ENCODE peak calls at places on chromosomes 2 and 18, in ten cellular contexts. B is choroid plexus epithelial cell; C is ovary; G is SK-N-SH; A is CD4-positive, alpha-beta T cell; U is GM12865; N is AG10803; Y is mesothelial cell of epicardium; X is RWPE1; J is spleen. D is an unnamed sample.

GRCh38 chr2:196437626-196438025 is 201.9 kb upstream of the CCDC150 start:
- DNase-seq in B (no peak), C (no peak), G (no peak), A (no peak), U (no peak), N (no peak), Y (no peak), X (no peak), J (no peak), D (no peak)

GRCh38 chr2:227464851-227465250 is 7.1 kb upstream of the AGFG1 start:
- DNase-seq in B (no peak), C (no peak), G (no peak), A (no peak), U (no peak), N (no peak), Y (no peak), X (no peak), J (no peak), D (no peak)

GRCh38 chr2:55585451-55586079 is 31.9 kb downstream of the PPP4R3B start:
- DNase-seq in B (peak; percentile 79), C (no peak), G (no peak), A (no peak), U (no peak), N (peak; percentile 76), Y (no peak), X (peak; percentile 20), J (no peak), D (no peak)

GRCh38 chr18:58955738-58956137 is 91.1 kb downstream of the ZNF532 start:
- DNase-seq in B (no peak), C (no peak), G (no peak), A (no peak), U (no peak), N (peak; percentile 71), Y (no peak), X (no peak), J (no peak), D (no peak)

GRCh38 chr2:224971214-224971613 is 71.1 kb downstream of the DOCK10 start:
- DNase-seq in B (no peak), C (no peak), G (no peak), A (no peak), U (peak; percentile 60), N (no peak), Y (no peak), X (peak; percentile 47), J (no peak), D (no peak)

GRCh38 chr18:11570073-11570588 is 39.3 kb upstream of the SLC35G4 start:
- DNase-seq in B (no peak), C (no peak), G (no peak), A (no peak), U (no peak), N (no peak), Y (no peak), X (no peak), J (no peak), D (no peak)

GRCh38 chr2:205405194-205405593 is 277.1 kb upstream of the NRP2 start:
- DNase-seq in B (peak; percentile 38), C (no peak), G (no peak), A (no peak), U (no peak), N (no peak), Y (no peak), X (no peak), J (no peak), D (no peak)

GRCh38 chr2:201618744-201619654 is 24.3 kb downstream of the TMEM237 start:
- DNase-seq in B (peak; percentile 90), C (peak; percentile 82), G (peak; percentile 48), A (no peak), U (no peak), N (peak; percentile 71), Y (no peak), X (peak; percentile 67), J (peak; percentile 81), D (no peak)

GRCh38 chr2:26606847-26607190 is 34.3 kb downstream of the CIB4 start:
- DNase-seq in B (no peak), C (no peak), G (no peak), A (no peak), U (no peak), N (no peak), Y (no peak), X (peak; percentile 75), J (no peak), D (peak; percentile 7)

GRCh38 chr2:152573168-152573567 is 144.1 kb downstream of the PRPF40A start:
- DNase-seq in B (peak; percentile 94), C (no peak), G (peak; percentile 12), A (no peak), U (peak; percentile 77), N (peak; percentile 82), Y (no peak), X (peak; percentile 57), J (no peak), D (peak; percentile 24)

GRCh38 chr2:128374001-128374710 is 55.5 kb upstream of the HS6ST1 start:
- DNase-seq in B (peak; percentile 91), C (no peak), G (no peak), A (no peak), U (no peak), N (peak; percentile 94), Y (no peak), X (peak; percentile 29), J (peak; percentile 60), D (no peak)

GRCh38 chr2:10819714-10820314 is 7.2 kb upstream of the PDIA6 start:
- DNase-seq in B (no peak), C (no peak), G (no peak), A (no peak), U (no peak), N (no peak), Y (no peak), X (no peak), J (no peak), D (no peak)

GRCh38 chr2:10814571-10815331 is 2.2 kb upstream of the PDIA6 start:
- DNase-seq in B (no peak), C (no peak), G (peak; percentile 73), A (no peak), U (no peak), N (no peak), Y (no peak), X (no peak), J (peak; percentile 74), D (no peak)

GRCh38 chr2:10820562-10820961 is 8.0 kb upstream of the PDIA6 start:
- DNase-seq in B (no peak), C (no peak), G (no peak), A (no peak), U (no peak), N (no peak), Y (no peak), X (no peak), J (peak; percentile 65), D (no peak)

GRCh38 chr2:10818986-10819385 is 6.4 kb upstream of the PDIA6 start:
- DNase-seq in B (no peak), C (no peak), G (no peak), A (no peak), U (no peak), N (no peak), Y (no peak), X (no peak), J (no peak), D (no peak)

DNA sequence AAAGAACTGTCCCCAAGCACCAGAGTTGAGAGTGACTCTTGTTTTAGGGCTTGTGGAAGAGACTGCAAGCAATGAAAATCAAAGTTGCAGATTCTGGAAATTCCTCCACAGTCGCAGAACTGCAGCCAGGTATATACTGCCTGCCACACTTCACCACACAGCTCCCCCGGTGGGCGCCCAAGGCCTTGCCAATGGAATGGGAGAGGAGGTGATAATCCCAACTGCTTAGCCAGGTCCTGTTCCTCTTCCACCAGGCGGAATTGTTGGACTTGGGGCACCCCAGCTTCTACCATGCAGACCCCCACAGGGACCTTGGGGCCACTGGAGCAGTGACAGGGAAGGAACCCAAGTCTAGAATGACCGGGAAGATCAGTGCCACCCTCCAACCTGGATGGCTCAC is 4.8 kb upstream of the PDIA6 start:
- DNase-seq in B (peak; percentile 15), C (no peak), G (peak; percentile 58), A (no peak), U (no peak), N (no peak), Y (no peak), X (no peak), J (peak; percentile 69), D (no peak)
- TF ChIP-seq CTCF in B (peak; percentile 63), C (no peak), G (peak; percentile 71), A (peak; percentile 28), U (no peak), N (peak; percentile 10), Y (peak; percentile 32), X (no peak), J (no peak), D (no peak)

GRCh38 chr2:218343591-218343990 is 13.1 kb upstream of the CATIP start:
- DNase-seq in B (peak; percentile 78), C (no peak), G (no peak), A (no peak), U (no peak), N (peak; percentile 62), Y (no peak), X (no peak), J (no peak), D (no peak)
- TF ChIP-seq CTCF in B (no peak), C (no peak), G (no peak), A (no peak), U (no peak), N (no peak), Y (no peak), X (no peak), J (no peak), D (no peak)

GRCh38 chr2:120909102-120909501 is 173.4 kb downstream of the GLI2 start:
- DNase-seq in B (no peak), C (no peak), G (no peak), A (no peak), U (no peak), N (no peak), Y (no peak), X (no peak), J (no peak), D (no peak)

GRCh38 chr2:120906914-120907313 is 171.2 kb downstream of the GLI2 start:
- DNase-seq in B (no peak), C (no peak), G (no peak), A (no peak), U (no peak), N (no peak), Y (no peak), X (no peak), J (no peak), D (no peak)

GRCh38 chr2:120908314-120908975 is 172.8 kb downstream of the GLI2 start:
- DNase-seq in B (no peak), C (no peak), G (no peak), A (no peak), U (no peak), N (no peak), Y (no peak), X (no peak), J (no peak), D (no peak)

GRCh38 chr2:120905824-120906571 is 170.3 kb downstream of the GLI2 start:
- DNase-seq in B (no peak), C (no peak), G (no peak), A (no peak), U (no peak), N (no peak), Y (no peak), X (no peak), J (no peak), D (no peak)

GRCh38 chr2:120907822-120908221 is 172.2 kb downstream of the GLI2 start:
- DNase-seq in B (no peak), C (no peak), G (no peak), A (no peak), U (no peak), N (no peak), Y (no peak), X (no peak), J (no peak), D (no peak)
- TF ChIP-seq CTCF in B (peak; percentile 44), C (no peak), G (peak; percentile 26), A (no peak), U (no peak), N (peak; percentile 9), Y (no peak), X (no peak), J (no peak), D (no peak)

GRCh38 chr2:163737563-163737962 is 1.8 kb upstream of the FIGN start:
- DNase-seq in B (no peak), C (no peak), G (no peak), A (no peak), U (no peak), N (no peak), Y (no peak), X (no peak), J (no peak), D (no peak)
- TF ChIP-seq CTCF in B (no peak), C (no peak), G (no peak), A (no peak), U (no peak), N (no peak), Y (no peak), X (no peak), J (no peak), D (no peak)